ENCODE peak calls at places on chromosomes 6 and 20, in eight cellular contexts. One of them, this sample, is unnamed.

GRCh38 chr20:44736170-44737021 is 9.3 kb upstream of the KCNK15 start:
- DNase-seq in PC-3: peak; percentile 60
- DNase-seq in NCI-H2081: no peak
- DNase-seq in ELR: peak; percentile 87
- DNase-seq in SK-N-MC: peak; percentile 78
- DNase-seq in LoVo: peak; percentile 30
- DNase-seq in stimulated activated CD4-positive, alpha-beta T cell treated with anti-CD3 and anti-CD28 coated beads, Interleukin-15, amount 100 ng/mL, for 1 hour: no peak
- DNase-seq in HCEC 1CT: peak; percentile 87
- DNase-seq in this sample: peak; percentile 86

GRCh38 chr6:29705389-29706231 is 17.6 kb upstream of the HLA-F start:
- DNase-seq in ELR: peak; percentile 69
- DNase-seq in SK-N-MC: no peak
- DNase-seq in LoVo: peak; percentile 54
- DNase-seq in NCI-H2081: peak; percentile 30
- DNase-seq in PC-3: peak; percentile 78
- DNase-seq in stimulated activated CD4-positive, alpha-beta T cell treated with anti-CD3 and anti-CD28 coated beads, Interleukin-15, amount 100 ng/mL, for 1 hour: no peak
- DNase-seq in HCEC 1CT: peak; percentile 38
- DNase-seq in this sample: peak; percentile 65

GRCh38 chr20:745683-746301 is 22.5 kb downstream of the SLC52A3 start:
- DNase-seq in LoVo: no peak
- DNase-seq in PC-3: peak; percentile 18
- DNase-seq in NCI-H2081: no peak
- DNase-seq in HCEC 1CT: no peak
- DNase-seq in ELR: no peak
- DNase-seq in stimulated activated CD4-positive, alpha-beta T cell treated with anti-CD3 and anti-CD28 coated beads, Interleukin-15, amount 100 ng/mL, for 1 hour: no peak
- DNase-seq in SK-N-MC: no peak
- DNase-seq in this sample: no peak

GRCh38 chr6:31479933-31480535 is 17.9 kb upstream of the MICB start:
- DNase-seq in PC-3: no peak
- DNase-seq in stimulated activated CD4-positive, alpha-beta T cell treated with anti-CD3 and anti-CD28 coated beads, Interleukin-15, amount 100 ng/mL, for 1 hour: no peak
- DNase-seq in LoVo: no peak
- DNase-seq in NCI-H2081: no peak
- DNase-seq in SK-N-MC: no peak
- DNase-seq in ELR: no peak
- DNase-seq in HCEC 1CT: no peak
- DNase-seq in this sample: no peak

GRCh38 chr6:35368038-35368887 is 25.9 kb downstream of the PPARD start:
- DNase-seq in LoVo: peak; percentile 76
- DNase-seq in SK-N-MC: no peak
- DNase-seq in stimulated activated CD4-positive, alpha-beta T cell treated with anti-CD3 and anti-CD28 coated beads, Interleukin-15, amount 100 ng/mL, for 1 hour: no peak
- DNase-seq in ELR: peak; percentile 73
- DNase-seq in HCEC 1CT: peak; percentile 54
- DNase-seq in NCI-H2081: no peak
- DNase-seq in PC-3: peak; percentile 64
- DNase-seq in this sample: peak; percentile 78

GRCh38 chr6:125931733-125932450 is 24.7 kb upstream of the HINT3 start:
- DNase-seq in ELR: peak; percentile 60
- DNase-seq in SK-N-MC: no peak
- DNase-seq in HCEC 1CT: no peak
- DNase-seq in LoVo: no peak
- DNase-seq in NCI-H2081: no peak
- DNase-seq in stimulated activated CD4-positive, alpha-beta T cell treated with anti-CD3 and anti-CD28 coated beads, Interleukin-15, amount 100 ng/mL, for 1 hour: no peak
- DNase-seq in PC-3: no peak
- DNase-seq in this sample: no peak

GRCh38 chr6:33959661-33960344 is 156.0 kb upstream of the MLN start:
- DNase-seq in HCEC 1CT: no peak
- DNase-seq in LoVo: no peak
- DNase-seq in ELR: no peak
- DNase-seq in stimulated activated CD4-positive, alpha-beta T cell treated with anti-CD3 and anti-CD28 coated beads, Interleukin-15, amount 100 ng/mL, for 1 hour: no peak
- DNase-seq in NCI-H2081: no peak
- DNase-seq in PC-3: peak; percentile 44
- DNase-seq in SK-N-MC: no peak
- DNase-seq in this sample: no peak

GRCh38 chr6:127120109-127120786 is 1.8 kb downstream of the RSPO3 start:
- DNase-seq in stimulated activated CD4-positive, alpha-beta T cell treated with anti-CD3 and anti-CD28 coated beads, Interleukin-15, amount 100 ng/mL, for 1 hour: no peak
- DNase-seq in HCEC 1CT: no peak
- DNase-seq in PC-3: no peak
- DNase-seq in NCI-H2081: no peak
- DNase-seq in SK-N-MC: no peak
- DNase-seq in ELR: no peak
- DNase-seq in LoVo: no peak
- DNase-seq in this sample: no peak

GRCh38 chr6:15691250-15691869 is 28.5 kb upstream of the DTNBP1 start:
- DNase-seq in SK-N-MC: peak; percentile 63
- DNase-seq in NCI-H2081: peak; percentile 88
- DNase-seq in LoVo: peak; percentile 86
- DNase-seq in HCEC 1CT: peak; percentile 85
- DNase-seq in ELR: peak; percentile 91
- DNase-seq in stimulated activated CD4-positive, alpha-beta T cell treated with anti-CD3 and anti-CD28 coated beads, Interleukin-15, amount 100 ng/mL, for 1 hour: peak; percentile 42
- DNase-seq in PC-3: peak; percentile 92
- DNase-seq in this sample: peak; percentile 89

GRCh38 chr6:90896165-90896549 is 309.3 kb upstream of the MAP3K7 start:
- DNase-seq in SK-N-MC: peak; percentile 45
- DNase-seq in NCI-H2081: no peak
- DNase-seq in LoVo: no peak
- DNase-seq in PC-3: no peak
- DNase-seq in stimulated activated CD4-positive, alpha-beta T cell treated with anti-CD3 and anti-CD28 coated beads, Interleukin-15, amount 100 ng/mL, for 1 hour: no peak
- DNase-seq in ELR: no peak
- DNase-seq in HCEC 1CT: no peak
- DNase-seq in this sample: no peak

GRCh38 chr6:149373511-149373910 is 26.6 kb upstream of the SUMO4 start:
- DNase-seq in HCEC 1CT: no peak
- DNase-seq in LoVo: no peak
- DNase-seq in stimulated activated CD4-positive, alpha-beta T cell treated with anti-CD3 and anti-CD28 coated beads, Interleukin-15, amount 100 ng/mL, for 1 hour: no peak
- DNase-seq in SK-N-MC: no peak
- DNase-seq in PC-3: no peak
- DNase-seq in ELR: no peak
- DNase-seq in NCI-H2081: no peak
- DNase-seq in this sample: no peak

GRCh38 chr20:43667341-43668132 is 623 bp downstream of the MYBL2 start:
- DNase-seq in LoVo: no peak
- DNase-seq in NCI-H2081: no peak
- DNase-seq in SK-N-MC: no peak
- DNase-seq in PC-3: peak; percentile 41
- DNase-seq in stimulated activated CD4-positive, alpha-beta T cell treated with anti-CD3 and anti-CD28 coated beads, Interleukin-15, amount 100 ng/mL, for 1 hour: no peak
- DNase-seq in ELR: peak; percentile 77
- DNase-seq in HCEC 1CT: no peak
- DNase-seq in this sample: no peak

This sample was measured in AG08395.